ENCODE peak calls at places on chromosome 2, in four cellular contexts. One of them, this sample, is unnamed.

GRCh38 chr2:238882083-238882755 is 34.3 kb downstream of the TWIST2 start:
- DNase-seq in NCI-H774: no peak
- DNase-seq in activated T-cell treated with anti-CD3 and anti-CD28 coated beads for 1 hour: no peak
- DNase-seq in CMK: no peak
- DNase-seq in this sample: no peak

GRCh38 chr2:236769981-236770671 is 200.5 kb downstream of the ACKR3 start:
- DNase-seq in NCI-H774: no peak
- DNase-seq in activated T-cell treated with anti-CD3 and anti-CD28 coated beads for 1 hour: no peak
- DNase-seq in CMK: no peak
- DNase-seq in this sample: no peak

GRCh38 chr2:96760986-96761832 is 507 bp downstream of the CNNM4 start:
- DNase-seq in NCI-H774: no peak
- DNase-seq in activated T-cell treated with anti-CD3 and anti-CD28 coated beads for 1 hour: peak; percentile 55
- DNase-seq in CMK: no peak
- DNase-seq in this sample: no peak

GRCh38 chr2:15874311-15874710 is 66.0 kb upstream of the MYCN start:
- DNase-seq in NCI-H774: no peak
- DNase-seq in activated T-cell treated with anti-CD3 and anti-CD28 coated beads for 1 hour: no peak
- DNase-seq in CMK: no peak
- DNase-seq in this sample: no peak

GRCh38 chr2:101410716-101411115 is 23.4 kb upstream of the CREG2 start:
- DNase-seq in NCI-H774: no peak
- DNase-seq in activated T-cell treated with anti-CD3 and anti-CD28 coated beads for 1 hour: no peak
- DNase-seq in CMK: no peak
- DNase-seq in this sample: no peak

GRCh38 chr2:240392084-240392947 is 43.1 kb upstream of the GPC1 start:
- DNase-seq in NCI-H774: no peak
- DNase-seq in activated T-cell treated with anti-CD3 and anti-CD28 coated beads for 1 hour: no peak
- DNase-seq in CMK: no peak
- DNase-seq in this sample: no peak

GRCh38 chr2:57516740-57517340 is 529.8 kb upstream of the VRK2 start:
- DNase-seq in NCI-H774: peak; percentile 68
- DNase-seq in activated T-cell treated with anti-CD3 and anti-CD28 coated beads for 1 hour: no peak
- DNase-seq in CMK: no peak
- DNase-seq in this sample: no peak

GRCh38 chr2:102606353-102606752 is 13.0 kb upstream of the SLC9A2 start:
- DNase-seq in NCI-H774: no peak
- DNase-seq in activated T-cell treated with anti-CD3 and anti-CD28 coated beads for 1 hour: no peak
- DNase-seq in CMK: no peak
- DNase-seq in this sample: no peak

GRCh38 chr2:232368311-232368731 is 10.2 kb upstream of the ALPP start:
- DNase-seq in NCI-H774: no peak
- DNase-seq in activated T-cell treated with anti-CD3 and anti-CD28 coated beads for 1 hour: no peak
- DNase-seq in CMK: no peak
- DNase-seq in this sample: no peak

GRCh38 chr2:241223211-241224067 is 35.0 kb downstream of the ANO7 start:
- DNase-seq in NCI-H774: no peak
- DNase-seq in activated T-cell treated with anti-CD3 and anti-CD28 coated beads for 1 hour: no peak
- DNase-seq in CMK: no peak
- DNase-seq in this sample: no peak

GRCh38 chr2:146576301-146576700 is 1268.5 kb upstream of the ACVR2A start:
- DNase-seq in NCI-H774: peak; percentile 3
- DNase-seq in activated T-cell treated with anti-CD3 and anti-CD28 coated beads for 1 hour: no peak
- DNase-seq in CMK: no peak
- DNase-seq in this sample: no peak

GRCh38 chr2:85135066-85135914 is 2.1 kb downstream of the TCF7L1 start:
- DNase-seq in NCI-H774: no peak
- DNase-seq in activated T-cell treated with anti-CD3 and anti-CD28 coated beads for 1 hour: no peak
- DNase-seq in CMK: no peak
- DNase-seq in this sample: no peak

GRCh38 chr2:20241973-20242726 is 17.2 kb upstream of the SDC1 start:
- DNase-seq in NCI-H774: no peak
- DNase-seq in activated T-cell treated with anti-CD3 and anti-CD28 coated beads for 1 hour: no peak
- DNase-seq in CMK: no peak
- DNase-seq in this sample: no peak

GRCh38 chr2:235850771-235851551 is 317.2 kb downstream of the GBX2 start:
- DNase-seq in NCI-H774: no peak
- DNase-seq in activated T-cell treated with anti-CD3 and anti-CD28 coated beads for 1 hour: no peak
- DNase-seq in CMK: no peak
- DNase-seq in this sample: no peak

GRCh38 chr2:238695538-238695937 is 152.3 kb upstream of the TWIST2 start:
- DNase-seq in NCI-H774: no peak
- DNase-seq in activated T-cell treated with anti-CD3 and anti-CD28 coated beads for 1 hour: no peak
- DNase-seq in CMK: no peak
- DNase-seq in this sample: no peak

GRCh38 chr2:20184067-20184938 is 40.6 kb downstream of the SDC1 start:
- DNase-seq in NCI-H774: no peak
- DNase-seq in activated T-cell treated with anti-CD3 and anti-CD28 coated beads for 1 hour: no peak
- DNase-seq in CMK: no peak
- DNase-seq in this sample: no peak

GRCh38 chr2:31523871-31524492 is 56.8 kb downstream of the SRD5A2 start:
- DNase-seq in NCI-H774: peak; percentile 35
- DNase-seq in activated T-cell treated with anti-CD3 and anti-CD28 coated beads for 1 hour: peak; percentile 47
- DNase-seq in CMK: peak; percentile 9
- DNase-seq in this sample: peak; percentile 4

GRCh38 chr2:174012347-174013309 is 47.5 kb upstream of the SP3 start:
- DNase-seq in NCI-H774: no peak
- DNase-seq in activated T-cell treated with anti-CD3 and anti-CD28 coated beads for 1 hour: peak; percentile 8
- DNase-seq in CMK: no peak
- DNase-seq in this sample: peak; percentile 5

GRCh38 chr2:212005077-212005671 is 533.4 kb downstream of the ERBB4 start:
- DNase-seq in NCI-H774: no peak
- DNase-seq in activated T-cell treated with anti-CD3 and anti-CD28 coated beads for 1 hour: no peak
- DNase-seq in CMK: no peak
- DNase-seq in this sample: no peak

GRCh38 chr2:157809212-157809611 is 66.9 kb downstream of the ACVR1 start:
- DNase-seq in NCI-H774: no peak
- DNase-seq in activated T-cell treated with anti-CD3 and anti-CD28 coated beads for 1 hour: no peak
- DNase-seq in CMK: no peak
- DNase-seq in this sample: no peak

GRCh38 chr2:223010641-223011040 is 41.3 kb upstream of the KCNE4 start:
- DNase-seq in NCI-H774: no peak
- DNase-seq in activated T-cell treated with anti-CD3 and anti-CD28 coated beads for 1 hour: no peak
- DNase-seq in CMK: no peak
- DNase-seq in this sample: no peak

GRCh38 chr2:38176619-38177021 is 100.7 kb upstream of the CYP1B1 start:
- DNase-seq in NCI-H774: no peak
- DNase-seq in activated T-cell treated with anti-CD3 and anti-CD28 coated beads for 1 hour: no peak
- DNase-seq in CMK: no peak
- DNase-seq in this sample: no peak

GRCh38 chr2:235170536-235171510 is 219.0 kb downstream of the SH3BP4 start:
- DNase-seq in NCI-H774: no peak
- DNase-seq in activated T-cell treated with anti-CD3 and anti-CD28 coated beads for 1 hour: no peak
- DNase-seq in CMK: no peak
- DNase-seq in this sample: no peak

GRCh38 chr2:218885981-218886447 is 5.4 kb downstream of the WNT10A start:
- DNase-seq in NCI-H774: no peak
- DNase-seq in activated T-cell treated with anti-CD3 and anti-CD28 coated beads for 1 hour: no peak
- DNase-seq in CMK: no peak
- DNase-seq in this sample: no peak

GRCh38 chr2:46569061-46569560 is 89.7 kb downstream of the TMEM247 start:
- DNase-seq in NCI-H774: no peak
- DNase-seq in activated T-cell treated with anti-CD3 and anti-CD28 coated beads for 1 hour: no peak
- DNase-seq in CMK: peak; percentile 70
- DNase-seq in this sample: no peak

GRCh38 chr2:150167711-150168110 is 319.8 kb downstream of the RND3 start:
- DNase-seq in NCI-H774: no peak
- DNase-seq in activated T-cell treated with anti-CD3 and anti-CD28 coated beads for 1 hour: no peak
- DNase-seq in CMK: no peak
- DNase-seq in this sample: no peak

This sample was measured in activated effector memory CD4-positive, alpha-beta T cell treated with Interleukin-2 at 50 U/mL for 16 hours.